ENCODE peak calls at places on chromosomes 5 and 9, in eight cellular contexts. D, L, V, S, I, Q, Y and N are unnamed samples.

GRCh38 chr9:9631302-9631701 is 981.5 kb downstream of the PTPRD start:
- DNase-seq in Q (no peak), Y (peak), V (no peak), D (no peak), I (no peak), S (no peak), L (no peak), N (no peak)

GRCh38 chr5:438481-438981 is 4.4 kb upstream of the EXOC3 start:
- DNase-seq in Q (no peak), Y (no peak), I (peak), D (no peak), S (peak), V (no peak), L (no peak), N (no peak)

GRCh38 chr5:136521696-136522095 is 156.4 kb upstream of the TRPC7 start:
- DNase-seq in V (no peak), D (no peak), I (no peak), Y (no peak), S (no peak), Q (no peak), L (no peak), N (no peak)

GRCh38 chr9:68895741-68896478 is 118.0 kb downstream of the PRKACG start:
- DNase-seq in I (no peak), S (no peak), Y (peak), Q (no peak), D (no peak), L (no peak), V (no peak), N (no peak)

GRCh38 chr9:22035591-22036011 is 26.5 kb upstream of the CDKN2B start:
- DNase-seq in D (no peak), L (no peak), V (no peak), Y (no peak), S (no peak), Q (no peak), I (no peak), N (no peak)

GRCh38 chr5:181243020-181243520 is 636 bp downstream of the RACK1 start:
- DNase-seq in Y (peak), D (no peak), V (no peak), L (no peak), Q (no peak), S (no peak), I (no peak), N (no peak)

GRCh38 chr9:71822455-71822854 is 54.1 kb upstream of the CEMIP2 start:
- DNase-seq in S (no peak), V (no peak), D (no peak), Y (no peak), I (no peak), L (no peak), Q (no peak), N (no peak)

GRCh38 chr5:147479949-147480348 is 29.9 kb downstream of the DPYSL3 start:
- DNase-seq in Y (no peak), S (no peak), I (no peak), V (no peak), D (no peak), L (no peak), Q (no peak), N (no peak)

GRCh38 chr9:37364751-37365360 is 57.6 kb upstream of the GRHPR start:
- DNase-seq in I (no peak), V (no peak), Y (no peak), D (peak), L (no peak), S (no peak), Q (no peak), N (no peak)

GRCh38 chr5:32767948-32768427 is 56.9 kb downstream of the NPR3 start:
- DNase-seq in Y (no peak), I (no peak), S (no peak), L (no peak), Q (peak), V (no peak), D (no peak), N (peak)

GRCh38 chr9:109459423-109459822 is 38.7 kb downstream of the PTPN3 start:
- DNase-seq in Y (no peak), S (no peak), L (no peak), Q (no peak), I (no peak), D (no peak), V (no peak), N (no peak)
- TF ChIP-seq CTCF in Y (no peak), S (no peak), L (no peak), Q (no peak), I (no peak), D (no peak), V (no peak), N (no peak)

GRCh38 chr9:101481296-101481695 is 45.7 kb upstream of the ALDOB start:
- DNase-seq in D (no peak), L (no peak), Q (no peak), S (no peak), Y (no peak), V (no peak), I (no peak), N (no peak)

GRCh38 chr9:101487443-101487855 is 46.2 kb upstream of the RNF20 start:
- DNase-seq in D (no peak), V (no peak), Y (no peak), S (no peak), L (no peak), Q (no peak), I (no peak), N (no peak)

GRCh38 chr9:101485873-101486692 is 47.6 kb upstream of the RNF20 start:
- DNase-seq in I (no peak), Q (no peak), V (peak), L (peak), Y (no peak), D (peak), S (peak), N (no peak)

GRCh38 chr9:101484046-101484445 is 48.5 kb upstream of the ALDOB start:
- DNase-seq in I (no peak), L (no peak), V (no peak), Y (no peak), S (no peak), Q (no peak), D (no peak), N (no peak)

GRCh38 chr9:101486693-101487442 is 46.8 kb upstream of the RNF20 start:
- DNase-seq in L (peak), D (peak), I (no peak), V (peak), Y (no peak), S (peak), Q (no peak), N (no peak)
- TF ChIP-seq CTCF in L (peak), D (peak), I (no peak), V (peak), Y (no peak), S (no peak), Q (peak), N (peak)

GRCh38 chr5:39284552-39284951 is 65.2 kb upstream of the FYB1 start:
- DNase-seq in D (no peak), Q (no peak), L (no peak), V (no peak), Y (no peak), S (no peak), I (no peak), N (no peak)
- TF ChIP-seq CTCF in D (no peak), Q (no peak), L (no peak), V (no peak), Y (no peak), S (no peak), I (no peak), N (no peak)

DNA sequence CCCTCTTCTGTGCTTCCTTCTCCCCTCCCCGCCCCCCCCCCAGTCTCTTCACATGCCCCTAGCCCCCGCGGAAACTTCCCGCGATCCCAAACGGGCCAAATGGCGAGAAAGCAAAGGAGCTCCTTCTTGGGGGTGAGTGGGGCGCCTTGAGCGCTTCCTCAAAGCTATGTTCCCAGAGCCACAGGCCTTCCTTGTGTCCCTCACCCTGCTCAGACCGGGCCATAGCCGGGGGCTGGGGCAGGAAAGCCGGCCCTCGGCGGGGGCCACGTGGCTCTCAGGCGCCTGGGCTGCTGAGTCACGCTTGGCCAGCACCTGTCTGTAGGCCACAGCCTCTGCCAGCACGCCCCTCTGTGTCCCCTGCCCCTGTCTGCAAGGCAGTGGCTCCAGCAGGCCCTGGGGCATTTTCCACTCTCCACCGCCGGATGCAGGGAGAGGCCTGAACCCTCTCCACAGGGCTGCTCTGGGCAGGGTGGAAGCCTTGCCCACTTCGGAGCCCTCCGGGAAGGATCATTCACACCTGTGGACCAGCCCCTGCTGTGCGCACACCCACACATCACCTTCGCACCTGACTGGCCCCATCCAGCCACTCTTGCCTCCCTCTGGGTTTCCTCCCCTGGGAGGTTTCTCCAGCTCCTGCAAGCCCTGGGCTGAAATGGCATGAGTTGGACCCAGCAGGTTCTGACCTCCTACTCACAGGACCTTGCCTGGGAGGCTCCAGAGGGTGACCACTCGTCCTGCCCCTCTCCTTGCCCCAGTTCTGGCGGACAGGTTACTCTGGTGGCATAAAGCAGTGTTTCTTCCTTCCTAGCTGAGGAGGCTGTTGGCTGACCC is 1.2 kb upstream of the SQSTM1 start:
- DNase-seq in V (peak), Y (peak), D (peak), I (peak), Q (no peak), L (peak), S (peak), N (no peak)
- TF ChIP-seq CTCF in V (no peak), Y (no peak), D (no peak), I (no peak), Q (no peak), L (no peak), S (no peak), N (no peak)

GRCh38 chr9:36018755-36019720 is 17.7 kb upstream of the RECK start:
- DNase-seq in Q (no peak), L (no peak), I (no peak), V (no peak), Y (no peak), S (no peak), D (no peak), N (no peak)
- TF ChIP-seq CTCF in Q (no peak), L (no peak), I (no peak), V (no peak), Y (no peak), S (no peak), D (no peak), N (no peak)

DNA sequence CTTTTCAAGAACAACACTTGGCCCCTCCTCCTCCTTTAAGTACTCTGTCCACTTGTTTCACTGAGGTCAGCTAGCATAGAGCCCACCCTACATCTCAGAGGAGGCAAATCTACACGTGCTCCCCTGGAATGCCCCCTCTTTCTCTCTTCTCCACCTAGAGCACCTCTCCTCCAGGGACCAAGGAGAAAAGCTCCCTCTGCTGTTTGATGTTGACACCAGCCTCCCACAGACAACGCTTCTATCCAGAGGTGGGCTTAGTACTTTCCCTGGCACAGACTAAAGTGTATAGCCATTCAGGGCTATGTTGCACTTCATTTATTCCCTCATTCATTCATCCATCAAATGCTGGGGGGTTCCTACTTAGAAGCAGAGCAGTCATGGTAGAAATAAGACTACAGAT is 68.2 kb upstream of the TAF1L start:
- DNase-seq in L (no peak), V (no peak), S (no peak), I (no peak), Q (no peak), Y (no peak), D (no peak), N (no peak)
- TF ChIP-seq CTCF in L (no peak), V (no peak), S (no peak), I (no peak), Q (no peak), Y (no peak), D (no peak), N (peak)

DNA sequence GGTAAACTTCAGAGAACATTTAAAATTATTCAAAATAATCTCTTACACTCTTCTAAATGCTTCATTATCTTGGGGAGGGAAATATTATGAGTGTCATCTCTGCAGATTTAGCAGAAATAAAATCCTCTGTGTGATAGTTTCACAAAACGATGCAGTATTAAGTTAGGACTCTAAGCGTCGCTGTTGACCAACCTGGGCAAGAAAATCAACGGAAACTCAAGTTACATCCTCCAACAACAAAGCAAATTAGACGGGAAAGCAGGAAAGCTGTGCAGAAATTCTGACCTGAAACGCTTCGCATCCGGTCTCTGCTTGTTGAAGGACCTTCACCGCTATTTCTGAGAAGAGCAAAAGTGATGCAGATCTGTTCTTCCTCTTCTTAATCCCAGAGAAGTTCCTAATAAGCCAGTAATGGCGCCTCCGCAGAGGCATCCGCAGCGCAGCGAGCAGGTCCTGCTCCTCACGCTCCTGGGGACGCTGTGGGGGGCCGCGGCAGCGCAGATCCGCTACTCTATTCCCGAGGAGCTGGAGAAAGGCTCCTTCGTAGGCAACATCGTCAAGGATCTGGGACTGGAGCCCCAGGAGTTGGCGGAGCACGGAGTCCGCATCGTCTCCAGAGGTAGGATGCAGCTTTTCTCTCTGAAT is at the start of gene PCDHGA6:
- DNase-seq in V (no peak), Q (no peak), Y (no peak), L (no peak), I (no peak), D (no peak), S (no peak), N (no peak)
- TF ChIP-seq CTCF in V (no peak), Q (peak), Y (no peak), L (peak), I (no peak), D (peak), S (no peak), N (peak)

GRCh38 chr5:142330026-142330425 is 5.2 kb upstream of the SPRY4 start:
- DNase-seq in S (no peak), Q (no peak), D (no peak), Y (no peak), L (no peak), I (no peak), V (no peak), N (no peak)

GRCh38 chr5:142325677-142326479 is 1.1 kb upstream of the SPRY4 start:
- DNase-seq in Y (no peak), D (peak), S (peak), V (peak), L (peak), I (peak), Q (peak), N (no peak)

GRCh38 chr5:142324871-142325676 is at the start of gene SPRY4:
- DNase-seq in D (peak), I (peak), L (peak), S (peak), V (peak), Q (peak), Y (peak), N (peak)

GRCh38 chr5:142326480-142326938 is 1.7 kb upstream of the SPRY4 start:
- DNase-seq in Q (no peak), V (no peak), Y (no peak), D (no peak), S (no peak), L (no peak), I (no peak), N (no peak)

DNA sequence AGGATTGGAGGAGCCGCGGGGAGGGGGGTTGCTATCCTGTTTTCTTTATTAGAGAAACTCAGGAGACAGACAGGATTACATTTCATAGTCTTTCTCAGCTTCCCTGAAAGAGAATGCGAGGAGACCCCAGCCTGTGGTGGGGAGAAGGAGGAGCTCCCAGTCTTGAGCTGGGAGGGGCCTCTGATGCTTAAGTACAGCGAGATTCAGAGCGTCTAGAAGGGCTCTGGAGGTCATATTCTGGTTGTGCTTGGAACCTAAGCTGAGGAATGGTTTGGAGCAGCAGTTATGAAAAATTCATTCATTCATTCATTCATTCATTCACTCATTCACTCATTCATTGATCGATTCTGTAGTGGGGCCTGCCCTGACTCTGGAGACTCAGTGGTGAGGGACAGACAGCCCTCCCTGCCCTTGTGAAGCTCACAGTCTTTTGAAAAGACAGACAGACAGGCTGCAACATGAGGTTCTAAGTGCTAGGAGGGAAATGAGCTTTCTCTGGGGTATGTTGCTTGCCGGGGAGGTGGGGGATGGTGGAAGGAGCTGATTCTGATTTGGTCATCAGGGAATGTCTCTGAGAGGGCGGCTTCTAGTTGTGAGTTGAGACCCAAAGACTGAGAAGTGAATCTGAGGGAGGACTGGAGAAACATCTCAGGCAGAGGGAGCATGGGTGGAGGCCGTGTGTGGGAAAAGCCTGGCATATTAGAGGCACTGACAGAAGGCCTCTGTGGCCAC is 2.5 kb upstream of the SPRY4 start:
- DNase-seq in Y (no peak), V (no peak), I (no peak), D (no peak), S (no peak), Q (peak), L (no peak), N (peak)
- TF ChIP-seq CTCF in Y (no peak), V (no peak), I (no peak), D (no peak), S (no peak), Q (peak), L (no peak), N (peak)

DNA sequence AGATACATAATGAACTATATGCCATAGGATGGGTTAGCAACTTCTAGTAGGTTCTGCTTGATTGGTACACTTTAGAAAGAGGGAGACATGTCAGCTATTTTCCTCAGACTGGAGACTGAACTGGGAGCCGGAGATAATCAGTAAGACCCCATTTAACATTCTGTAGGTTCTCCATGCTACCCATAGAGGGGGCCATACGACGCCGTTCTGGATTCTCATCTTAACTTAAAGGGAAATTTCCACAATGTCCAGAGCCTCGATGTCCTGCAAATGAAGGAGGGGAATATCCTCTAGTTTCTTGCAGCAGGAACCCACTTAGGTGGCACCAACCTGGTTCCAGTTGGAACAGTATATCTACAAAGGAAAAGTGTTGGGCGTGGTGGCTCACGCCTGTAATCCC is 22.3 kb upstream of the NPM1 start:
- DNase-seq in D (no peak), S (peak), Y (no peak), I (no peak), Q (no peak), V (no peak), L (no peak), N (no peak)
- TF ChIP-seq CTCF in D (no peak), S (peak), Y (no peak), I (no peak), Q (peak), V (no peak), L (no peak), N (peak)